ENCODE peak calls at places on chromosomes 1 and 21, in four cellular contexts. F is ovary, R is SK-N-SH, S is H1. V is an unnamed sample.

GRCh38 chr1:93190432-93190831 is 9.9 kb downstream of the CCDC18 start:
- DNase-seq in F (no peak), R (no peak), S (no peak), V (no peak)

GRCh38 chr1:22677861-22678521 is 25.0 kb downstream of the C1QB start:
- DNase-seq in F (no peak), R (no peak), S (no peak), V (no peak)

GRCh38 chr1:1629430-1630190 is 2.4 kb upstream of the MMP23B start:
- DNase-seq in F (peak), R (peak), S (peak), V (no peak)

GRCh38 chr1:80410233-80410632 is 1390.5 kb upstream of the ADGRL2 start:
- DNase-seq in F (no peak), R (no peak), S (no peak), V (no peak)

GRCh38 chr1:66618390-66618789 is 84.4 kb downstream of the SGIP1 start:
- DNase-seq in F (no peak), R (no peak), S (no peak), V (no peak)

GRCh38 chr1:206924549-206925115 is 2.9 kb upstream of the FCMR start:
- DNase-seq in F (no peak), R (no peak), S (no peak), V (no peak)

GRCh38 chr1:24711329-24711728 is 33.9 kb upstream of the CLIC4 start:
- DNase-seq in F (no peak), R (no peak), S (no peak), V (no peak)

GRCh38 chr1:183870351-183871077 is 65.6 kb downstream of the RGL1 start:
- DNase-seq in F (peak), R (no peak), S (no peak), V (no peak)

GRCh38 chr1:165162671-165163241 is 193.8 kb downstream of the LMX1A start:
- DNase-seq in F (no peak), R (peak), S (peak), V (no peak)

GRCh38 chr1:150234309-150234646 is 1.6 kb downstream of the ANP32E start:
- DNase-seq in F (no peak), R (no peak), S (no peak), V (no peak)

GRCh38 chr1:209643295-209644020 is 8.8 kb downstream of the LAMB3 start:
- DNase-seq in F (peak), R (no peak), S (no peak), V (no peak)

GRCh38 chr1:65170511-65171142 is 22.6 kb downstream of the AK4 start:
- DNase-seq in F (no peak), R (peak), S (no peak), V (peak)

GRCh38 chr1:66294692-66295384 is 239.1 kb upstream of the SGIP1 start:
- DNase-seq in F (no peak), R (no peak), S (no peak), V (no peak)

GRCh38 chr21:43733529-43734071 is 14.7 kb downstream of the PDXK start:
- DNase-seq in F (no peak), R (no peak), S (no peak), V (no peak)

GRCh38 chr1:230211436-230212145 is 144.6 kb downstream of the GALNT2 start:
- DNase-seq in F (no peak), R (no peak), S (peak), V (no peak)

GRCh38 chr1:118257946-118258345 is 72.9 kb upstream of the SPAG17 start:
- DNase-seq in F (no peak), R (no peak), S (no peak), V (no peak)

GRCh38 chr21:41147979-41148355 is 20.0 kb upstream of the BACE2 start:
- DNase-seq in F (no peak), R (no peak), S (no peak), V (no peak)

GRCh38 chr1:45971922-45972321 is 160.5 kb downstream of the PIK3R3 start:
- DNase-seq in F (no peak), R (no peak), S (no peak), V (no peak)

GRCh38 chr1:76238094-76238551 is 163.6 kb downstream of the ST6GALNAC3 start:
- DNase-seq in F (no peak), R (no peak), S (no peak), V (no peak)

GRCh38 chr1:172145231-172145651 is 275.2 kb upstream of the C1orf105 start:
- DNase-seq in F (no peak), R (peak), S (no peak), V (no peak)

GRCh38 chr1:160628799-160629263 is 18.0 kb downstream of the SLAMF1 start:
- DNase-seq in F (no peak), R (no peak), S (no peak), V (no peak)

GRCh38 chr1:15959424-15959823 is 16.5 kb downstream of the ZBTB17 start:
- DNase-seq in F (no peak), R (no peak), S (no peak), V (no peak)

GRCh38 chr1:44289530-44289929 is 65.5 kb downstream of the ERI3 start:
- DNase-seq in F (no peak), R (no peak), S (no peak), V (no peak)

GRCh38 chr1:14915356-14916054 is 238.0 kb upstream of the TMEM51 start:
- DNase-seq in F (peak), R (peak), S (peak), V (peak)

GRCh38 chr1:97553975-97554374 is 366.9 kb downstream of the DPYD start:
- DNase-seq in F (no peak), R (no peak), S (no peak), V (no peak)

GRCh38 chr1:237386362-237387143 is 344.6 kb downstream of the RYR2 start:
- DNase-seq in F (no peak), R (peak), S (no peak), V (no peak)

GRCh38 chr1:204348722-204349121 is 11.0 kb downstream of the PLEKHA6 start:
- DNase-seq in F (peak), R (peak), S (no peak), V (peak)

GRCh38 chr1:237901284-237901870 is 10.7 kb upstream of the ZP4 start:
- DNase-seq in F (no peak), R (peak), S (no peak), V (no peak)

GRCh38 chr1:58431847-58432246 is 114.7 kb downstream of the OMA1 start:
- DNase-seq in F (no peak), R (no peak), S (no peak), V (no peak)

GRCh38 chr1:111517464-111518225 is 14.2 kb upstream of the ADORA3 start:
- DNase-seq in F (no peak), R (no peak), S (no peak), V (no peak)

GRCh38 chr1:25642710-25643109 is 26.1 kb downstream of the MAN1C1 start:
- DNase-seq in F (no peak), R (no peak), S (peak), V (peak)

GRCh38 chr1:23343246-23344110 is 606 bp downstream of the HNRNPR start:
- DNase-seq in F (no peak), R (no peak), S (no peak), V (peak)

GRCh38 chr1:41780916-41781315 is 137.8 kb downstream of the HIVEP3 start:
- DNase-seq in F (no peak), R (no peak), S (no peak), V (no peak)

GRCh38 chr1:10585242-10585641 is 110.5 kb downstream of the PEX14 start:
- DNase-seq in F (no peak), R (no peak), S (no peak), V (no peak)

GRCh38 chr1:107575226-107575625 is 389.8 kb downstream of the VAV3 start:
- DNase-seq in F (no peak), R (no peak), S (no peak), V (no peak)

GRCh38 chr21:15037894-15038293 is 26.9 kb downstream of the NRIP1 start:
- DNase-seq in F (no peak), R (no peak), S (no peak), V (no peak)

GRCh38 chr1:54121482-54122130 is 31.2 kb downstream of the CDCP2 start:
- DNase-seq in F (peak), R (peak), S (peak), V (peak)

GRCh38 chr1:111690306-111690617 is 48.9 kb downstream of the INKA2 start:
- DNase-seq in F (no peak), R (peak), S (no peak), V (peak)

GRCh38 chr1:9235123-9235513 is 544 bp downstream of the H6PD start:
- DNase-seq in F (no peak), R (no peak), S (no peak), V (peak)

GRCh38 chr1:91948501-91949355 is 473 bp upstream of the BRDT start:
- DNase-seq in F (no peak), R (no peak), S (no peak), V (no peak)

GRCh38 chr1:228163776-228164534 is 1.6 kb upstream of the IBA57 start:
- DNase-seq in F (peak), R (no peak), S (no peak), V (no peak)

GRCh38 chr1:228165372-228166169 is at the start of gene IBA57:
- DNase-seq in F (peak), R (peak), S (peak), V (peak)

GRCh38 chr1:228164561-228165371 is 838 bp upstream of the IBA57 start:
- DNase-seq in F (peak), R (no peak), S (no peak), V (no peak)

GRCh38 chr1:228168563-228169270 is 3.1 kb downstream of the IBA57 start:
- DNase-seq in F (no peak), R (no peak), S (no peak), V (no peak)

GRCh38 chr1:228166170-228166936 is 749 bp downstream of the IBA57 start:
- DNase-seq in F (peak), R (peak), S (peak), V (peak)
- TF ChIP-seq CTCF in F (no peak), R (peak), S (no peak), V (no peak)

GRCh38 chr1:109922326-109922725 is 11.7 kb downstream of the CSF1 start:
- DNase-seq in F (no peak), R (no peak), S (no peak), V (no peak)

GRCh38 chr1:109918077-109918606 is 7.5 kb downstream of the CSF1 start:
- DNase-seq in F (no peak), R (no peak), S (no peak), V (no peak)

GRCh38 chr1:109919271-109919670 is 8.6 kb downstream of the CSF1 start:
- DNase-seq in F (no peak), R (no peak), S (no peak), V (no peak)

GRCh38 chr1:109917429-109918076 is 6.9 kb downstream of the CSF1 start:
- DNase-seq in F (no peak), R (no peak), S (no peak), V (no peak)

DNA sequence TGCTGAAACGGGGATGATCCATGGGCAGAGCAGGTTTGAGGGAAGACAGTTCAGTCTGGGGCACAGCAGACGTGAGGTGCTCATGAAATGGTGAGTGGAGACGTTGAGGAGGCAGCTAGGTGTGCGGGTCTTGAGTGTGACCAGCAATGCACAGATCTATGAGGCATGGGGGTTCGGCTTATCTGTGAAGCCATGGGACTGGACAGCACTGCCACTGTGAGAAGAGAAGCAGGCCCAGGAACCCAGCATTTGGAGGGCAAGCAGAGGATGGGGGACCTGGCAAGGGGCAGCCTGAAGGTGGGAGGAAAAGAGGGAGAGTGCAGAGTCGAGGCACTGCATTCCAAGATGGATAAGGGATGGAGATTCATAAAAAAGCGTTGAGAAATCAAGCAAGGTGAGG is 8.0 kb downstream of the CSF1 start:
- DNase-seq in F (no peak), R (no peak), S (no peak), V (no peak)
- TF ChIP-seq EP300 in F (no peak), R (no peak), S (no peak), V (no peak)

GRCh38 chr21:22885079-22885478 is 1886.9 kb downstream of the NCAM2 start:
- DNase-seq in F (no peak), R (no peak), S (no peak), V (no peak)

GRCh38 chr21:22885614-22886013 is 1887.4 kb downstream of the NCAM2 start:
- DNase-seq in F (no peak), R (no peak), S (no peak), V (no peak)

GRCh38 chr21:22881131-22881530 is 1882.9 kb downstream of the NCAM2 start:
- DNase-seq in F (no peak), R (no peak), S (no peak), V (no peak)

GRCh38 chr21:22880573-22880972 is 1882.4 kb downstream of the NCAM2 start:
- DNase-seq in F (no peak), R (no peak), S (no peak), V (no peak)
- H3K27ac ChIP-seq in F (no peak), R (no peak), S (no peak), V (no peak)

GRCh38 chr1:193187114-193187513 is 701 bp upstream of the B3GALT2 start:
- DNase-seq in F (no peak), R (no peak), S (no peak), V (no peak)

GRCh38 chr1:193185861-193186714 is at the start of gene B3GALT2:
- DNase-seq in F (no peak), R (peak), S (no peak), V (no peak)

GRCh38 chr1:193192586-193192985 is 6.2 kb upstream of the B3GALT2 start:
- DNase-seq in F (no peak), R (no peak), S (no peak), V (no peak)

GRCh38 chr1:193189442-193190095 is 3.2 kb upstream of the B3GALT2 start:
- DNase-seq in F (no peak), R (no peak), S (no peak), V (no peak)

DNA sequence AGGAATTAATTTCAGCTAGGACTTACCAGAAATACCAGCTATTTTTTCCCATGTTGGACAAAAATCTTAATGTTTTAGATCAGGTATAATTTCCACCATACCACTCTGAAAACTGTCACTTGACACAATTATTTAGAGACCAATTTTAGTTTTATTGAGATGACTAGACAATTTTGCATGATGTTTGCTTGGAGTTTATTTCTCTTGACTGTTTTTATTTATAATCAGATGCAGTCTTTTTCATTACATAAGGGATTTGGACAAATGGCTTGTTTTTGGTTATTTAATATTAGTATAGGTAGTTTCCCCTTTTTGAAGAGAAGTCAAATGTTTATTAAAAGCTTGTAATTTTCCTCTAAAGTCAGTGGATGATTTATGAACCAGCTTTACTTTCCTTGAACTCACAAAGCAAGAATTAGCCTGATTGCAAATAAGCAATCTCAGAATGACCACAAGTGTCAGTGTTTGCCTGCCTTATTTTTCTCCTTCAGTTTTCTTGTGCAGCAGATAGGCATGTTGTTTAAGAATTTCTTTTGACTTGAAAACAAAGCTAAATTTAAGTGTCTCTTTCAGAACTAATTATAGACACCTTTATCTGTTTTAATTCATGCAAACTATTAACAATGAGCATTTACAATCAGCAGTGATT is 3.8 kb upstream of the B3GALT2 start:
- DNase-seq in F (no peak), R (no peak), S (no peak), V (no peak)
- TF ChIP-seq CTCF in F (no peak), R (peak), S (no peak), V (no peak)

GRCh38 chr1:180611016-180611930 is 20.5 kb upstream of the XPR1 start:
- DNase-seq in F (no peak), R (no peak), S (no peak), V (no peak)
- TF ChIP-seq EP300 in F (no peak), R (no peak), S (no peak), V (no peak)

GRCh38 chr1:193355179-193355578 is 168.8 kb upstream of the B3GALT2 start:
- DNase-seq in F (no peak), R (no peak), S (no peak), V (no peak)
- H3K27ac ChIP-seq in F (no peak), R (no peak), S (no peak), V (peak)

DNA sequence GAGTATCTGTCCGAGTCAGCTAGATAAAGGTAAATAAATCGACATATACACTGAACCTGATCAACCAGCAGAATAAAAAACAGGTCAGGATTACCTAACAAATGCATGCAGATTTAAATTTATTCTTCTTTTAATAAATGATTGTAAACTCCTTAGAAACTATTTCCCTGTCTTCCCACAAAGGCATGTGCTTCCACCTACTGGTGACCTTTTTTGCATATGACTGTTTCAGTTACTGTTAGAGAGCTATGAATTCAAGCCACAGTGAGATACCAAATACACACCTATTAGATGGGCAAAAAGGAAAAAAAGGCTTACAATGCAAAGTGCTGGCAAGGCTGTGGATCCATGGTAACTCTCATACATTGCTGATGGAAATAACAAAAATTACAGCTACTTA is 957.4 kb upstream of the NCAM2 start:
- DNase-seq in F (no peak), R (no peak), S (no peak), V (no peak)
- TF ChIP-seq CTCF in F (no peak), R (no peak), S (peak), V (no peak)

DNA sequence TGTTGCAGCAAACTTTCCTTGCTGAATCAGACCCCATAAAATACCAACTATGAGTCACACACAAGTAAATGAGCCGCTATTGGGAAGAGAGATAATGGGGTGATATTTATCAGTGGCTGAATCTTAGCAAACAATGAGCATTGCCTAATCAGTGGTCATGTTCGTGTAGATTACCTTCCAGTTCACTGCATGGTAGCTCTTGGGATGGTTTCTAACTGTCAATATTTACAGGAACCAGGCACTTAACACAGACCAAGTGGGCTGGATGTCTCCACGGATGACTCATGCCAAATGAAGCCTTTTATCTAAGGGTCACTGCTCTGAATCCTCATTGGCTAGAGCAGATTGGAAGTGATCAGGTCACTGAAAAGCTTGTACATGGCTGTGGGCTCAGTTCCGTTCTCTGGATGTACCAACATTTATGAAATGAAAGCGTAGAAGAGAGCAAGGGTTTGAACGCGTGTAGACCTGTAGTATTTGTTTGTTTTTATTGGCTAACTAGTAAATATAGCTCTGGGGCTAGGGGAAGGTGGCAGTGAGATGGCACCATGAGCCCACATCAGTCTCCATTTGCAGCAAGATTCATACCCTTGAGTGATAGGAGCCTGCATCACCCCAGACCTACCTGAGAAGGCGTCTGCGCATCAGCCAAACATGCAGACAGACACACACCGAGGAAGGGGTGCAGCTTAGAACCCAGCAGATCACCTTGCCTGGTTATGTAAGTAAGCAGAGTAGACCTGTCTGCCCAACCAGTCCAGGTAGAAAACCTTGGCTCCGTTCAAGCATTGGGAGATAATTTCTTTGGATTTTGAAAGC is 153.3 kb downstream of the TOMM20 start:
- DNase-seq in F (no peak), R (no peak), S (no peak), V (no peak)
- TF ChIP-seq EP300 in F (no peak), R (peak), S (no peak), V (no peak)